ENCODE peak calls at places on chromosomes 2 and 18, in six cellular contexts. D, E, J, P, V and U are unnamed samples.

GRCh38 chr2:121055501-121055900 is 229.5 kb downstream of the TFCP2L1 start:
- DNase-seq in D (no peak), E (no peak), J (no peak), P (no peak), V (no peak), U (no peak)

GRCh38 chr2:147108553-147108952 is 736.3 kb upstream of the ACVR2A start:
- DNase-seq in D (no peak), E (no peak), J (no peak), P (no peak), V (no peak), U (no peak)

GRCh38 chr2:218985021-218985324 is at the start of gene FEV:
- DNase-seq in D (no peak), E (no peak), J (no peak), P (no peak), V (no peak), U (no peak)

GRCh38 chr2:47265158-47265557 is 110.0 kb upstream of the STPG4 start:
- DNase-seq in D (no peak), E (no peak), J (no peak), P (no peak), V (no peak), U (no peak)

GRCh38 chr2:179340678-179341077 is 76.0 kb upstream of the SESTD1 start:
- DNase-seq in D (peak; percentile 35), E (no peak), J (peak; percentile 55), P (peak; percentile 19), V (peak; percentile 81), U (no peak)

GRCh38 chr18:51278045-51278649 is 80.7 kb upstream of the MEX3C start:
- DNase-seq in D (peak; percentile 34), E (peak; percentile 52), J (peak; percentile 83), P (peak; percentile 25), V (no peak), U (peak; percentile 56)

GRCh38 chr2:23669413-23670244 is 257.3 kb downstream of the ATAD2B start:
- DNase-seq in D (no peak), E (no peak), J (no peak), P (no peak), V (peak; percentile 11), U (no peak)

GRCh38 chr2:147686365-147686764 is 158.5 kb upstream of the ACVR2A start:
- DNase-seq in D (no peak), E (no peak), J (no peak), P (no peak), V (no peak), U (no peak)